ENCODE peak calls at places on chromosomes 11 and 22, in ten cellular contexts. L is HS-27A; D is neural crest cell; Y is left cardiac atrium; J is prostate gland; W is activated T-helper 1 cell treated with anti-CD3 and anti-CD28 coated beads, Interleukin-12 subunit alpha, Interleukin-12 subunit beta, Interleukin-2, Interleukin-4 antibody, amounts not matched to agents 30 ng/mL and 10 ng/mL and 1 ng/mL, durations not matched to agents 14 hours and 24 hours and 36 hours; B is substantia nigra; E is T1000; R is AG04450; P is CD8-positive, alpha-beta T cell. S is an unnamed sample.

GRCh38 chr11:63871962-63872832 is 33.3 kb downstream of the MARK2 start:
- DNase-seq in D (peak; percentile 18), R (peak; percentile 48), B (peak; percentile 77), Y (peak; percentile 82), P (no peak), L (peak; percentile 78), E (peak; percentile 82), W (peak; percentile 34), J (peak; percentile 92), S (peak; percentile 94)

GRCh38 chr11:111582163-111582562 is 20.1 kb upstream of the SIK2 start:
- DNase-seq in E (no peak), R (no peak), Y (no peak), P (no peak), B (no peak), L (no peak), W (no peak), D (no peak), J (no peak), S (no peak)

GRCh38 chr11:66835762-66836405 is 7.4 kb upstream of the RCE1 start:
- DNase-seq in Y (no peak), B (no peak), L (no peak), E (no peak), D (no peak), R (no peak), W (no peak), P (no peak), J (no peak), S (no peak)

GRCh38 chr11:59770869-59771268 is 15.7 kb downstream of the STX3 start:
- DNase-seq in R (no peak), W (no peak), P (no peak), L (no peak), D (no peak), E (no peak), Y (no peak), B (no peak), J (no peak), S (no peak)

GRCh38 chr11:120568572-120569307 is 57.2 kb downstream of the GRIK4 start:
- DNase-seq in W (no peak), P (no peak), L (no peak), D (no peak), R (no peak), J (no peak), Y (no peak), E (no peak), B (no peak), S (no peak)

GRCh38 chr22:38295863-38296262 is 21.4 kb downstream of the CSNK1E start:
- DNase-seq in L (no peak), B (no peak), E (no peak), J (no peak), R (no peak), Y (no peak), P (no peak), W (no peak), D (no peak), S (no peak)

GRCh38 chr22:19037282-19038163 is 84.7 kb downstream of the DGCR2 start:
- DNase-seq in L (no peak), W (no peak), E (no peak), R (no peak), B (no peak), P (no peak), D (no peak), J (no peak), Y (no peak), S (no peak)

GRCh38 chr22:46473896-46474557 is 63.4 kb downstream of the CELSR1 start:
- DNase-seq in L (no peak), B (no peak), D (no peak), W (no peak), P (no peak), Y (no peak), E (no peak), R (no peak), J (no peak), S (no peak)

GRCh38 chr11:6687876-6688275 is 4.7 kb upstream of the MRPL17 start:
- DNase-seq in Y (no peak), R (no peak), D (no peak), J (no peak), B (no peak), W (no peak), E (no peak), L (no peak), P (no peak), S (no peak)

GRCh38 chr22:20116376-20116950 is 559 bp downstream of the RANBP1 start:
- DNase-seq in D (no peak), W (no peak), R (no peak), L (no peak), J (no peak), Y (peak; percentile 50), E (no peak), P (no peak), B (no peak), S (no peak)

GRCh38 chr22:35629406-35630234 is 12.5 kb upstream of the MB start:
- DNase-seq in P (no peak), R (peak; percentile 94), J (no peak), D (no peak), W (peak; percentile 53), E (peak; percentile 94), B (no peak), L (peak; percentile 95), Y (peak; percentile 83), S (no peak)

GRCh38 chr11:95375881-95376280 is 144.9 kb upstream of the SESN3 start:
- DNase-seq in D (no peak), B (no peak), R (peak; percentile 8), L (no peak), Y (no peak), E (no peak), J (no peak), W (no peak), P (no peak), S (no peak)

GRCh38 chr11:19601235-19601634 is 111.4 kb upstream of the NAV2 start:
- DNase-seq in B (no peak), P (no peak), E (no peak), W (no peak), D (no peak), L (no peak), Y (no peak), R (no peak), J (no peak), S (no peak)

GRCh38 chr22:27456696-27457503 is 344.7 kb downstream of the MN1 start:
- DNase-seq in B (no peak), E (peak; percentile 54), L (peak; percentile 87), J (no peak), D (no peak), R (peak; percentile 75), Y (no peak), P (no peak), W (no peak), S (no peak)

GRCh38 chr11:114193730-114194674 is 102.2 kb upstream of the NNMT start:
- DNase-seq in R (no peak), D (no peak), E (no peak), Y (no peak), J (no peak), P (no peak), L (no peak), B (no peak), W (no peak), S (no peak)

GRCh38 chr11:32178692-32179091 is 87.8 kb downstream of the RCN1 start:
- DNase-seq in L (no peak), Y (no peak), E (no peak), J (no peak), B (no peak), D (no peak), P (no peak), W (no peak), R (no peak), S (no peak)